ENCODE peak calls at places on chromosomes 12 and 14, in eight cellular contexts. R is heart left ventricle; K is mesothelial cell of epicardium; Z is stimulated activated CD4-positive, alpha-beta T cell treated with anti-CD3 and anti-CD28 coated beads, Interleukin-12 subunit alpha, Interleukin-12 subunit beta, amount 100 ng/mL, for 4 hours; X is lung microvascular endothelial cell; D is M059J; A is stimulated activated CD8-positive, alpha-beta memory T cell treated with anti-CD3 and anti-CD28 coated beads, Interleukin-12 subunit alpha, Interleukin-12 subunit beta, amount 100 ng/mL, for 1 hour; E is NCI-H510A treated with DMSO at 0.1 percent for 48 hours. P is an unnamed sample.

GRCh38 chr14:60646202-60646886 is 2.9 kb downstream of the SIX1 start:
- DNase-seq in R (no peak), K (no peak), Z (no peak), X (no peak), D (no peak), A (no peak), E (no peak), P (no peak)

GRCh38 chr12:5453471-5453870 is 21.6 kb downstream of the NTF3 start:
- DNase-seq in R (no peak), K (no peak), Z (no peak), X (no peak), D (no peak), A (no peak), E (no peak), P (no peak)

GRCh38 chr12:131829351-131829794 is 1.2 kb downstream of the MMP17 start:
- DNase-seq in R (no peak), K (no peak), Z (no peak), X (peak; percentile 33), D (peak; percentile 42), A (no peak), E (no peak), P (no peak)

GRCh38 chr12:100827901-100828520 is 33.4 kb downstream of the ANO4 start:
- DNase-seq in R (no peak), K (no peak), Z (no peak), X (peak; percentile 16), D (peak; percentile 41), A (no peak), E (peak; percentile 62), P (no peak)

GRCh38 chr12:6684609-6685008 is 4.6 kb downstream of the ZNF384 start:
- DNase-seq in R (no peak), K (no peak), Z (no peak), X (peak; percentile 48), D (peak; percentile 44), A (no peak), E (peak; percentile 31), P (no peak)

GRCh38 chr14:72869407-72870329 is 24.2 kb downstream of the DPF3 start:
- DNase-seq in R (no peak), K (no peak), Z (no peak), X (no peak), D (no peak), A (no peak), E (no peak), P (no peak)

GRCh38 chr12:11768233-11768965 is 118.9 kb downstream of the ETV6 start:
- DNase-seq in R (no peak), K (no peak), Z (no peak), X (no peak), D (no peak), A (no peak), E (no peak), P (no peak)

GRCh38 chr12:62005615-62006014 is 254.6 kb upstream of the USP15 start:
- DNase-seq in R (no peak), K (no peak), Z (no peak), X (no peak), D (no peak), A (no peak), E (no peak), P (no peak)

GRCh38 chr12:55009171-55009570 is 10.6 kb upstream of the NEUROD4 start:
- DNase-seq in R (no peak), K (no peak), Z (no peak), X (no peak), D (no peak), A (no peak), E (peak; percentile 55), P (no peak)

GRCh38 chr12:26046203-26046602 is 78.6 kb downstream of the BHLHE41 start:
- DNase-seq in R (no peak), K (no peak), Z (no peak), X (no peak), D (no peak), A (no peak), E (no peak), P (no peak)

GRCh38 chr12:81863406-81863805 is 104.3 kb upstream of the PPFIA2 start:
- DNase-seq in R (no peak), K (no peak), Z (no peak), X (no peak), D (peak; percentile 0), A (no peak), E (no peak), P (no peak)

GRCh38 chr14:69484444-69485113 is at the start of gene PLEKHD1:
- DNase-seq in R (no peak), K (no peak), Z (no peak), X (no peak), D (no peak), A (no peak), E (peak; percentile 44), P (no peak)

GRCh38 chr14:99534333-99534732 is 53.1 kb downstream of the CCNK start:
- DNase-seq in R (no peak), K (no peak), Z (no peak), X (no peak), D (no peak), A (no peak), E (no peak), P (no peak)

GRCh38 chr12:117143008-117143532 is 43.9 kb upstream of the TESC start:
- DNase-seq in R (no peak), K (peak; percentile 28), Z (no peak), X (no peak), D (no peak), A (no peak), E (peak; percentile 90), P (no peak)

GRCh38 chr12:13079440-13079906 is 24.0 kb downstream of the GSG1 start:
- DNase-seq in R (no peak), K (no peak), Z (no peak), X (peak; percentile 57), D (no peak), A (no peak), E (no peak), P (peak; percentile 96)

GRCh38 chr14:100730530-100730929 is 3.8 kb downstream of the DLK1 start:
- DNase-seq in R (no peak), K (no peak), Z (no peak), X (no peak), D (no peak), A (no peak), E (no peak), P (no peak)

GRCh38 chr14:77822307-77822706 is 22.4 kb downstream of the ADCK1 start:
- DNase-seq in R (no peak), K (no peak), Z (no peak), X (no peak), D (no peak), A (no peak), E (no peak), P (no peak)

GRCh38 chr14:88987516-88987915 is 163.1 kb downstream of the TTC8 start:
- DNase-seq in R (no peak), K (no peak), Z (no peak), X (no peak), D (peak; percentile 91), A (no peak), E (no peak), P (no peak)

GRCh38 chr14:89956294-89957009 is 725 bp downstream of the TDP1 start:
- DNase-seq in R (peak; percentile 25), K (no peak), Z (peak; percentile 84), X (peak; percentile 92), D (peak; percentile 94), A (peak; percentile 75), E (peak; percentile 57), P (peak; percentile 50)

GRCh38 chr12:6430124-6430989 is 14.4 kb upstream of the CD27 start:
- DNase-seq in R (peak; percentile 58), K (peak; percentile 45), Z (peak; percentile 56), X (peak; percentile 98), D (peak; percentile 96), A (no peak), E (peak; percentile 21), P (peak; percentile 94)

GRCh38 chr14:85195872-85196477 is 334.0 kb upstream of the FLRT2 start:
- DNase-seq in R (no peak), K (no peak), Z (no peak), X (peak; percentile 35), D (no peak), A (no peak), E (no peak), P (no peak)

GRCh38 chr12:93577222-93577621 is 4.7 kb downstream of the SOCS2 start:
- DNase-seq in R (no peak), K (no peak), Z (no peak), X (no peak), D (no peak), A (no peak), E (no peak), P (no peak)